ENCODE peak calls at places on chromosome 6, in four cellular contexts. F is A549, K is HFF-Myc, E is GM12865. C is an unnamed sample.

GRCh38 chr6:132445201-132445951 is 44.1 kb upstream of the MOXD1 start:
- DNase-seq in F (peak), K (peak), E (no peak), C (no peak)

GRCh38 chr6:53112404-53112803 is 36.2 kb downstream of the GCM1 start:
- DNase-seq in F (no peak), K (no peak), E (no peak), C (no peak)

GRCh38 chr6:46704562-46704961 is 16.9 kb downstream of the TDRD6 start:
- DNase-seq in F (no peak), K (no peak), E (no peak), C (peak)

GRCh38 chr6:126628125-126628524 is 288.2 kb downstream of the CENPW start:
- DNase-seq in F (no peak), K (no peak), E (peak), C (no peak)

GRCh38 chr6:26025047-26025893 is 62.0 kb upstream of the HFE start:
- DNase-seq in F (no peak), K (no peak), E (no peak), C (no peak)

GRCh38 chr6:144286503-144287393 is 1.6 kb downstream of the UTRN start:
- DNase-seq in F (peak), K (no peak), E (no peak), C (no peak)

GRCh38 chr6:72553531-72554202 is 68.2 kb upstream of the KCNQ5 start:
- DNase-seq in F (peak), K (peak), E (no peak), C (no peak)

GRCh38 chr6:71855406-71855805 is 30.9 kb upstream of the RIMS1 start:
- DNase-seq in F (no peak), K (no peak), E (peak), C (peak)

GRCh38 chr6:34157236-34157830 is 11.4 kb upstream of the GRM4 start:
- DNase-seq in F (no peak), K (no peak), E (no peak), C (no peak)

GRCh38 chr6:95159557-95159956 is 417.8 kb upstream of the MANEA start:
- DNase-seq in F (no peak), K (no peak), E (no peak), C (no peak)

GRCh38 chr6:64505312-64505711 is 869.7 kb downstream of the PHF3 start:
- DNase-seq in F (no peak), K (no peak), E (peak), C (peak)

GRCh38 chr6:135423649-135424128 is 73.9 kb downstream of the AHI1 start:
- DNase-seq in F (peak), K (peak), E (peak), C (peak)

GRCh38 chr6:138198430-138199091 is 19.7 kb downstream of the PBOV1 start:
- DNase-seq in F (no peak), K (no peak), E (no peak), C (no peak)
- H3K4me3 ChIP-seq in F (no peak), K (no peak), E (no peak), C (no peak)

GRCh38 chr6:118280210-118280609 is 267.9 kb upstream of the PLN start:
- DNase-seq in F (no peak), K (no peak), E (peak), C (no peak)

GRCh38 chr6:118284736-118285360 is 263.2 kb upstream of the PLN start:
- DNase-seq in F (no peak), K (no peak), E (no peak), C (no peak)

GRCh38 chr6:118281291-118281690 is 266.8 kb upstream of the PLN start:
- DNase-seq in F (no peak), K (no peak), E (no peak), C (no peak)

GRCh38 chr6:118285791-118286190 is 262.3 kb upstream of the PLN start:
- DNase-seq in F (no peak), K (no peak), E (no peak), C (no peak)

GRCh38 chr6:118283759-118284158 is 264.3 kb upstream of the PLN start:
- DNase-seq in F (peak), K (peak), E (peak), C (peak)
- H3K4me3 ChIP-seq in F (no peak), K (no peak), E (no peak), C (no peak)

GRCh38 chr6:152380993-152381898 is 255.9 kb downstream of the SYNE1 start:
- DNase-seq in F (peak), K (peak), E (no peak), C (no peak)

GRCh38 chr6:152378154-152378553 is 259.0 kb downstream of the SYNE1 start:
- DNase-seq in F (no peak), K (no peak), E (no peak), C (no peak)

GRCh38 chr6:152386131-152386530 is 251.0 kb downstream of the SYNE1 start:
- DNase-seq in F (no peak), K (no peak), E (no peak), C (no peak)

GRCh38 chr6:152375200-152375599 is 262.0 kb downstream of the SYNE1 start:
- DNase-seq in F (no peak), K (no peak), E (no peak), C (no peak)

GRCh38 chr6:152380351-152380767 is 256.8 kb downstream of the SYNE1 start:
- DNase-seq in F (no peak), K (peak), E (no peak), C (no peak)
- H3K4me3 ChIP-seq in F (peak), K (peak), E (no peak), C (no peak)

DNA sequence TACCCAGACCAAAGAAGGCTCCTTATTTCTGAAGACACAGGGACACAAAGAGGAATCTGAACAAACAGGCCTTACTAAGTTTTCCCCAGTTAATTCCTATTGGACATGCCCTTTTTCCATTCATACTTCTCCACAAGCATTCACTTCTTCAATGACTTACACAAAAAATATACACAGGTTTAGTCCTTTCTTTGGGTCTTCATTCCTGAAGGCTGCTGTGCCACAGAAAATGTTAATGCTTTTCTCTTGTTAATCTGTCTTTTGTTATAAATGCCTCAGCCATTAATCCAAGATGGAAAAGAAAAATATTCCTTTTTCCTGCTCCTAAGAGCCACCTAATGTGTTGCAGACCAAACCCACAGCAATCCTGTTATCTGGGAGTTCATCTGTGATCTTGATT is 71.2 kb downstream of the QRSL1 start:
- DNase-seq in F (no peak), K (no peak), E (no peak), C (no peak)
- H3K4me3 ChIP-seq in F (no peak), K (no peak), E (no peak), C (no peak)

DNA sequence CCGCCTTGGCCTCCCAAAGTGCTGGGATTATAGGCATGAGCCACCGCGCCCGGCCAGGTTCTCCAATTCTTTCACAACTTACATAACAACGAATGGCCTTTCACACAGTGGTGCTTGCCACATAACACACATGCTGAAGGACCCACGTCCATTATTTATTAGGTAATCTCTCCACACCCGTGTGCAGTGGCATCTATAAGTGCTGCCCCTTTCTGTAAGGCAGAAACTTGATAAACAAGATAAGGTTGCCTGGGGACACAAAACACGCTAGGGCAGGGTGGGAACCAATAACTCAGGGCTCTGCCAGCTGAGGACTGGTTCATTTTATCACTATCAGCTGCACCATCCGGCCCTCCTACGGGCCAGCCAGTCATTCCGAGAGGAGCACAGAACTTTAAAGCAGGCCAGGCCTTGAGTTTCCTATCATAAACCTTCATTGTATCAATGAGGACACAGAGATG is 37.8 kb downstream of the GPLD1 start:
- DNase-seq in F (no peak), K (no peak), E (no peak), C (no peak)
- H3K4me3 ChIP-seq in F (no peak), K (no peak), E (no peak), C (no peak)

DNA sequence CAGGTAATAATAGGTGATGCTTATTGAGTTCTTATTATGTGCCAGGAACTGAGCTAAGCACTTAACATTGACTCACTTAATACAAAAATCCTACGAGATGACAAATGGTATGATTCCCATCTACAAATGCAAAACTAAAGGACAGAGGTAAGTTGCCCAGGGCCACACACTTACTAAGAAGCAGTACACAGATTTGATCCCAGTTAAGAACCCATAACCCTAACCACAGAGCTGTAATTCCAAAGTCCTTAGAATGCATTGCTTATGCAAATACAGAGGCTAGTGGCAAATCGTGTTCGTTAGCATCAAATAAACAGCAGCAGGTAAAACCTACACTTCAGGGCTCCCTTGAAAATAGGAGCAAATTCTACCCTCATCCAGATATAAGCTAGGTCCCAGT is 104.0 kb downstream of the SASH1 start:
- DNase-seq in F (no peak), K (no peak), E (no peak), C (no peak)
- H3K4me3 ChIP-seq in F (no peak), K (no peak), E (no peak), C (no peak)

DNA sequence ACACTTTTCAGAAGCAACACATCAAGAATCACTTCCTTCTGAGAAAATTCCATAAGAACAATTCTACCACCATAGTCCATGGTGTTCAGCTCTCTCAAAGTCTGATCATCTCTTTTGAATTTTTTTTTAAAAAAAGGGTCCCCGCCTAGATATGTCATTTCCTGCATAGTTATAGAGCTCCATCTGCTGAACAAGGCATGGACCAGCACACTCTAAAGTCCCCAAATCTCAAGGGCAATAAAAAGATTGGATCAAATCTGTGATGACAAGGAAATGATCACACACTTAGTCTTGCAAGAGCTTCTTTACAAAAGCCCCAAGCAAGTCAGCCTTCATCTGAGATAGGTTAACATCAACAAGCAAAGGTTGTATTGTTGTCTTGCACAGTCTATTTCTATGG is 100.7 kb upstream of the STMND1 start:
- DNase-seq in F (no peak), K (no peak), E (no peak), C (peak)
- H3K4me3 ChIP-seq in F (no peak), K (no peak), E (no peak), C (no peak)

DNA sequence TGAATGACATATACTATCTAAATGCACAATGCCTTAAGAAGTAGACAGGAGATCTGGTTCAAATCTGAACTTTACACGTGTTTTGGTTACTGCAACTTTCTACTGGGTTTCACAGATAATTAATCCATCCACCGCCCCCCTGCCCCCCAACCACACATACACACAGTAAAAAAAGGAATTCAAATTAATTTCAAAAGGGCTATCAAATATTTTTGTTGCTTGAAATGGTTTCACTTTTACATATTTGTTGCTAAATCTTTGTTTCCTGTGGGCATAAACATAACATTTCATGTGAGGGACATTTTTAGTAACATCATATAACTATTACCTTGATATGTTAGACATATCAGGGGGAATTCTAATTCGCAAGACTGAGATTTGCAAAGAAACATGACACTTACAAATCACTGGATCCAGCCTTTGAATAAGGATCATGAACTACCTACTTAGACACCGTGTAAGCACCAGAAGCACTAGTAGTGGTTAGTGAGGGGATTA is 7.5 kb downstream of the NEDD9 start:
- DNase-seq in F (no peak), K (no peak), E (no peak), C (no peak)
- H3K4me3 ChIP-seq in F (peak), K (no peak), E (no peak), C (no peak)

GRCh38 chr6:122845464-122845863 is 56.4 kb downstream of the SMPDL3A start:
- DNase-seq in F (no peak), K (no peak), E (no peak), C (no peak)

DNA sequence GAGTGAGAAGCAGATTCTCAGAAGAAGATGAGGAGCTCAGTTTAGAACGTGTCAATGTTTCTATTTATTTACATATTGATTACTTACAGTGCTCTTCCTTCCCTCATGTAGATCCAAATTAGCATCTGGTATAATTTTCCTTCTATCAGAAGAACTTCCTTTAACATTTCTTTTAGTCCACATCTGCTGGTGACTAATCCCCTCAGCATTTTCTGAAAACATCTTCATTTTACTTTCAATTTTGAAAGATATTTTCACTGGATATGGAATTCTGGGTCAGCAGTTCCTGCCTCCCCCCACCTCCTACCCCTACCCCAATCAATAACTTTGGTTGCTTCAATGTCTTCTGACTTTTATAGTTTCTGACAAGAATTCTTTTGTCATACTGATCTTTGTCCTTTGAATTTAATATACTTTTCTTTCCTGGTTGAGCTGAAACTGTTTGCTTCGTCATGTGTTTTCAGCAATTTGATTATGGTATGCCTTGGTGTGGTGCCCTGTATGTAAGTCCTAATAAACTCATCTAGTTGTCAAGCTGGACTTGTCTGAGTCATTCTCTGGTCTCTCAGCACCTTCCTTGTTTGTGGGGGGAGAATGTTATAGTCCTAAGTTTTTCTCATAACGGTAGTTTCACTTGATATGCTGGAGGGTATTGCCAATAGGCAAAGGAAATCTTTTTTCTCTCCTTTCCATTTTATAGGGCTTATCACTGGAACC is 57.0 kb downstream of the SMPDL3A start:
- DNase-seq in F (no peak), K (peak), E (peak), C (no peak)
- H3K4me3 ChIP-seq in F (no peak), K (no peak), E (no peak), C (no peak)

C was measured in Jurkat, Clone E6-1.